ENCODE peak calls at places on chromosomes 11 and 22, in five cellular contexts. R, D, J, S and A are unnamed samples.

GRCh38 chr11:46865340-46865739 is 19.3 kb upstream of the CKAP5 start:
- DNase-seq in D (no peak), R (peak), S (peak), J (no peak), A (no peak)

GRCh38 chr11:102591160-102591718 is 33.9 kb downstream of the MMP20 start:
- DNase-seq in D (no peak), S (no peak), R (no peak), J (no peak), A (no peak)

GRCh38 chr11:13339196-13340153 is 61.9 kb downstream of the BMAL1 start:
- DNase-seq in J (no peak), S (peak), D (no peak), R (peak), A (no peak)

GRCh38 chr11:8082391-8083087 is 1.5 kb downstream of the TUB start:
- DNase-seq in D (peak), S (no peak), R (no peak), J (no peak), A (peak)

GRCh38 chr11:615453-616319 is at the start of gene IRF7:
- DNase-seq in J (no peak), D (peak), R (peak), S (peak), A (peak)

GRCh38 chr11:134503104-134503503 is 91.1 kb upstream of the B3GAT1 start:
- DNase-seq in S (no peak), R (no peak), D (peak), J (no peak), A (no peak)

GRCh38 chr22:49936018-49936972 is 17.9 kb downstream of the CRELD2 start:
- DNase-seq in D (peak), S (peak), R (peak), J (peak), A (no peak)

GRCh38 chr11:69008774-69009440 is 4.1 kb downstream of the MRGPRF start:
- DNase-seq in S (peak), R (peak), J (peak), D (peak), A (no peak)

GRCh38 chr22:38034278-38034882 is 22.8 kb upstream of the PICK1 start:
- DNase-seq in D (peak), J (peak), S (peak), R (peak), A (peak)

GRCh38 chr11:68412593-68413475 is 47.7 kb upstream of the PPP6R3 start:
- DNase-seq in J (no peak), R (peak), S (peak), D (no peak), A (no peak)

GRCh38 chr11:128772814-128773213 is 78.9 kb downstream of the FLI1 start:
- DNase-seq in S (no peak), J (no peak), D (no peak), R (no peak), A (no peak)

GRCh38 chr22:45290410-45290936 is 5.7 kb downstream of the UPK3A start:
- DNase-seq in D (peak), J (no peak), S (peak), R (peak), A (no peak)

GRCh38 chr11:102655547-102655946 is 30.4 kb upstream of the MMP20 start:
- DNase-seq in S (no peak), D (no peak), R (no peak), J (no peak), A (no peak)

GRCh38 chr11:119322360-119322739 is 5.4 kb upstream of the MCAM start:
- DNase-seq in D (no peak), R (no peak), S (peak), J (no peak), A (no peak)

GRCh38 chr11:270451-271208 is 7.6 kb upstream of the NLRP6 start:
- DNase-seq in S (no peak), J (no peak), R (no peak), D (peak), A (no peak)

GRCh38 chr22:32020117-32020516 is 22.9 kb upstream of the SLC5A1 start:
- DNase-seq in S (peak), D (no peak), R (peak), J (no peak), A (no peak)

GRCh38 chr11:66363805-66364535 is 7.6 kb downstream of the SLC29A2 start:
- DNase-seq in R (no peak), S (no peak), D (peak), J (peak), A (no peak)

GRCh38 chr11:64580387-64580786 is 10.6 kb upstream of the SLC22A12 start:
- DNase-seq in D (no peak), R (no peak), S (no peak), J (no peak), A (no peak)

GRCh38 chr11:77542296-77542695 is 47.5 kb upstream of the AQP11 start:
- DNase-seq in R (peak), J (no peak), S (no peak), D (no peak), A (no peak)

GRCh38 chr11:12995211-12995610 is 13.9 kb upstream of the RASSF10 start:
- DNase-seq in J (no peak), S (no peak), D (no peak), R (no peak), A (no peak)

GRCh38 chr22:35477911-35478582 is 62.6 kb upstream of the RASD2 start:
- DNase-seq in S (peak), D (peak), J (no peak), R (peak), A (no peak)

GRCh38 chr22:43109921-43110443 is 568 bp upstream of the BIK start:
- DNase-seq in S (no peak), R (no peak), J (no peak), D (peak), A (no peak)

GRCh38 chr11:64839887-64840782 is 4.3 kb downstream of the CDC42BPG start:
- DNase-seq in S (no peak), R (no peak), D (no peak), J (no peak), A (no peak)

GRCh38 chr11:10374386-10374785 is 69.5 kb downstream of the ADM start:
- DNase-seq in D (no peak), R (peak), S (no peak), J (no peak), A (no peak)

GRCh38 chr11:57426754-57427691 is at the start of gene SLC43A3:
- DNase-seq in R (peak), D (peak), S (peak), J (peak), A (peak)

GRCh38 chr11:73983764-73984543 is 1.3 kb upstream of the UCP2 start:
- DNase-seq in J (no peak), S (no peak), D (no peak), R (no peak), A (no peak)

GRCh38 chr22:35330258-35330861 is 30.7 kb downstream of the TOM1 start:
- DNase-seq in J (no peak), D (no peak), S (peak), R (peak), A (no peak)

GRCh38 chr22:39098026-39098425 is 982 bp downstream of the APOBEC3H start:
- DNase-seq in R (no peak), S (no peak), J (no peak), D (peak), A (no peak)
- H4K91ac ChIP-seq in R (no peak), S (no peak), J (no peak), D (no peak), A (no peak)

GRCh38 chr22:39289445-39290247 is 29.8 kb downstream of the RPL3 start:
- DNase-seq in R (no peak), S (no peak), J (no peak), D (peak), A (no peak)

GRCh38 chr22:39292002-39292401 is 27.4 kb downstream of the RPL3 start:
- DNase-seq in R (no peak), D (no peak), S (no peak), J (no peak), A (no peak)

GRCh38 chr22:39290248-39290720 is 29.1 kb downstream of the RPL3 start:
- DNase-seq in S (no peak), D (no peak), R (no peak), J (no peak), A (no peak)

GRCh38 chr22:39291501-39291900 is 27.9 kb downstream of the RPL3 start:
- DNase-seq in R (no peak), S (no peak), D (peak), J (no peak), A (no peak)

GRCh38 chr22:39290724-39291161 is 28.7 kb downstream of the RPL3 start:
- DNase-seq in R (peak), S (peak), D (peak), J (no peak), A (no peak)
- H4K8ac ChIP-seq in R (no peak), S (peak), D (no peak), J (no peak), A (no peak)

GRCh38 chr11:20364412-20364792 is 888 bp downstream of the HTATIP2 start:
- DNase-seq in J (no peak), R (no peak), S (no peak), D (peak), A (no peak)

GRCh38 chr11:20360650-20361049 is 2.9 kb upstream of the HTATIP2 start:
- DNase-seq in D (no peak), R (peak), S (peak), J (no peak), A (no peak)

GRCh38 chr11:20363149-20363499 is 390 bp upstream of the HTATIP2 start:
- DNase-seq in J (no peak), S (no peak), D (no peak), R (no peak), A (no peak)

GRCh38 chr11:20362481-20362880 is 1.0 kb upstream of the HTATIP2 start:
- DNase-seq in J (no peak), D (no peak), S (no peak), R (no peak), A (no peak)

DNA sequence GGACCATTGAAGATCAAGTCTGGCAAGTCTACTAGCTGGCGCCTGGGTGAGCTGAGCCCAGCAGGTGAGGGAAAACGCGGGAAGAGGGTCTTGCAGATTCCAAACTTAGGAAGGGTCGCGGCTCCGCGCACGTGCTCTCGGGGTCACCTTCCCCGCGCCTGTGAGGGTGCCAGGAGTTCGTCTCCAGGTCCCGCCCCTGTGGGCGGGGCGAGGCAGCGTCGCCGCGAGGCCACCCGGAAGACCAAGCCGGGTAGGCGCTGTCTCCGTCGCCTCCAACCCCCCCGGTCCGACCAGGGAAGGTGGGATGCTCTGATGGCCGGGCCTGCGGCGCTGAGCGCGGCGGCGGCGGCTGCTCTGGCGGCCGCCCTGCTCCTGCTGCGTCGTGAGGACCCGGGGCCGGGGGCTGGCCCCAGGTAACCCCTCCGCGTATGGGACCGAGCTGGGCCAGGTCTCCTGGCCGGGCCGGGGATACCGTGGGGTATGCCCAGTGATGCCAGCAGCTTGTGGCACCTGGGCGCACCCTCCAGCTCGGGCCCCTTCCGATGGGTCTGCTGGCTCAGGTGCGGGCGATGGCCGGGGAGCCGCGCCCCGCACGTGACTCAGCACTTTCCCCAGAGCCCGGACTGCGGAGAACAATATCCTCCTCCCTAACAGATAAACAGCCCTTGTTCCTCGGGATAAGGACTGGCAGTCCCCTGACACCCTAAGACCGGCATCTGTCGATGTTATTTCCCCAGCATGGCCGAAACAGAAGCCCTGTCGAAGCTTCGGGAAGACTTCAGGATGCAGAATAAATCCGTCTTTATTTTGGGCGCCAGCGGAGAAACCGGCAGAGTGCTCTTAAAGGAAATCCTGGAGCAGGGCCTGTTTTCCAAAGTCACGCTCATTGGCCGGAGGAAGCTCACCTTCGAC is at the start of gene HTATIP2:
- DNase-seq in R (peak), D (peak), S (peak), J (no peak), A (no peak)
- H4K91ac ChIP-seq in R (peak), D (no peak), S (peak), J (no peak), A (no peak)

DNA sequence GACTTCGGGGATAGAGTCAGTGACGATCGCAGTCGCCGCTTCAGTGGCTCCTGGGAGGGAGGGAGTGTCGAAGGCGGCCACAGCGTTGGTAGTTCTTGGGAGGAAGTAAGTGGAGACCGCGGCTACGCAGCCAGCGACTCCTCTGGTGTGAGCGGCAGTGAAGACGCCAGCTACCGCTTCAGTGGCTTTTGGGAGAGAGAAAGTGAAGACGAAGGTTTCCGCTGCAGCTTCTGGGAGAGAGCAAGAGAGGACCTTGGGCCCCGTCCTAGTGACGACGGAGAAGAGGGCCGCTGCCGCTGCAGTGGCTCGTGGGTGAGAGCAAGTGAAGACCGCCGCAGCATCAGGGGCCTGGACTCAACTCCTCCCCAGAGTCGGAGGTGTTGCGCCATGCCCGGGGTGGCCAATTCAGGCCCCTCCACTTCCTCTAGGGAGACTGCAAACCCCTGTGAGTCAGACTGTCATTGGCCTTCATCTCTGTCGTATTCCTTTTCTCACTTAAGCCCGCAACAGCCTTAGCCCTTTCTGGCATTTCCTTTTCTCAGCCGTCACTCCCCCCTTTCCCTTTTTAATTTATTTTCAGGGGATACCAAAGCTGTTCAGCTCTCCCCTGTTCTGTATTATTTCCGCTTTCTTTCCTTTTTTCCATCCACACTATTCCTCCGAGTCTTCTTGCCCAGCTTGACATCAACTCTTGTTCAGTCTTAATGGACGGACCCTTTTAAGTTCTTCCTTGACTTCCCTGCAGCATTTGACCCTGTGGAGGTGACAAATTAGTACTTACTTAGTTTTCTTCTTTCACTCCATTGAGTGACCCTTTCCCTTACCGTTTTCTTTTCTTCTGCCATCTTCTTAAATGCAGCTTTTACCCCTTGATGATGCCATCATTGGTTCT is 1.0 kb downstream of the ANKRD42 start:
- DNase-seq in S (peak), J (no peak), R (peak), D (peak), A (peak)
- H4K8ac ChIP-seq in S (no peak), J (peak), R (peak), D (no peak), A (no peak)

GRCh38 chr22:26066534-26066933 is 102.7 kb upstream of the SEZ6L start:
- DNase-seq in J (peak), S (no peak), D (peak), R (no peak), A (peak)

GRCh38 chr22:26068571-26068970 is 100.7 kb upstream of the SEZ6L start:
- DNase-seq in S (no peak), D (no peak), J (no peak), R (no peak), A (no peak)

GRCh38 chr22:26064048-26064447 is 105.2 kb upstream of the SEZ6L start:
- DNase-seq in D (no peak), R (no peak), J (no peak), S (no peak), A (no peak)

GRCh38 chr22:26065847-26066246 is 103.4 kb upstream of the SEZ6L start:
- DNase-seq in J (no peak), R (no peak), S (no peak), D (no peak), A (no peak)
- H4K91ac ChIP-seq in J (no peak), R (no peak), S (no peak), D (no peak), A (no peak)

DNA sequence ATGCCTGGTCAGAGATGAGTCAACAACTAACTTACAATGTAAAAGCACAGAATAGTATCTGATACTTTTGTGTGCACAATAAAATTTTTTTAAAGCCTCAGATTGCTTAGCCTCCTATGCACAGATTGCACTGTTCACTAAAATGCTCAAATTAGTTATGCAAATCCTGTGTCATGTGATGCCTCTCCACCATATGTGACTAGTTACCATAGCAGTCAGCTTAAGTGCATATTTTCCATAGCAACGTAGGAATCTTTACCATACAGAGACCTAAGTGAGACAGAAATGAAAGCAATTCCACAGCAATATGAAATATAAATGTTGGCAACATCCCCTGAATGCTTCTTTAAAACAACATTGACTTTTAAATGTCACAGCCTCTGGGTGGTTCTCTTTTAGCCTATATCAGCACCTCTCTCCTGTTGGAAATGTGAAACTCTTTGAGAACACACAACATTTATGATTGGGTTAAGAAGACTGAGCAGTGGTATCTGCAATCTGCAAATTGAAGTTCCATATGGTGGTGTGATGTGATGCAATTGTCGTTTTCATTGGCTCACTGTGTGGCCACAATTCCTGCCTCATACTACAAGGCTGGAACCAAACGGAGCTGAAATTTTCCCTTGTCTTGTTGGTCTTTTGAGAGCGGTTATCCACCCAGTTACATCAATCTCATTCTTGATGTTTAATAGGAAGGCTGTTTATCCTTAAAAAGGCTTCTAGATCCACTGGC is 814.6 kb downstream of the DLG2 start:
- DNase-seq in J (no peak), S (peak), R (no peak), D (no peak), A (no peak)
- H4K8ac ChIP-seq in J (no peak), S (no peak), R (no peak), D (no peak), A (no peak)

DNA sequence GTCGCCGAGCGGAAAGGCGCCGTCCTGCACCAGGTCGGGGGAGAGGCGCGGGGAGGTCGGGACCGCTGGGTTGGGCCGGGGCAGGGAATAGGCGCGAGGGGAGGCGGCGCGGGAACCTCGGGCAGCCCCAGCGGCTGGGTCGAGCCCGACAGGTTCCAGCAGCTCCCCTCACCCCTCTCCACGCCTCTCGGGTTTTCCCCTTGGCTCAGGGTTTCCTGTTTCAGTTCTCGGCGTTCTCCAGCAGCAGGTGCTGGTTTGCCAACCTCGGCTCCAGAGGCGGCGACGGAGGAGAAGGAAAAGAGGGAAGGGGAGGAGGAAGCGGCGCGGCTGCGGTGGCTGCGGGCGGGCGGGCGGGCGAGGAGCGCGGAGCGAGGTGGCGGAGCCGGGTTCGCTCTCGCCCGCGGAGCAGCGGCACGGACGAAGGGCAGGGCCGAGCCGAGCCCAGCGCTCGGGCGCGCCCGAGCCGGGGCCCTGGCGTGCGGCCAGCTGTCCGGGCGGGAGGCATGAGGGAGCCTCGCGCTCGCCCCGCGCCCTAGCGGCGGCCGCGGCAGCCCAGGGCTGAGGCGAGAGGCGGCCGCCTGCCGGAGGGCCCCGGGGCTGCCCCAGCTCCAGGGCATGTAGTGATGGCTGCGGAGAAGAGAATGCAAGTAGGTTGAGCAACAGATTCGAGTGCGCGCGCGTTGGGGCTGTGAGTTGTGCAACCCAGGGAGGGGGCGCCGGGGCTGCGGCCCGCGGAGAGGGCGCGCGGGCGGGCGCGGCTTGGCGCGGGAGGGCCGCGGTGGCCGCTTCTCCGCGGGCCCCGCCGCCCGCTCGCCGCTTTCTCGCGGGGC is at the start of gene ZC3H12C:
- DNase-seq in D (peak), S (peak), J (peak), R (peak), A (peak)
- H4K91ac ChIP-seq in D (no peak), S (peak), J (peak), R (peak), A (no peak)